ENCODE peak calls at places on chromosomes 13 and 19, in five cellular contexts. O is A549; I is HEK293T; H is activated T-helper 2 cell treated with anti-CD3 and anti-CD28 coated beads, Interferon-gamma antibody, Interleukin-2, Interleukin-4, amounts not matched to agents 10 μg/mL and 5 μg/mL and 100 μg/mL, durations not matched to agents 14 hours and 24 hours and 36 hours; Y is AG09319. J is an unnamed sample.
A peak's percentile ranks its signal among the peaks of the same experiment; 100 is the strongest.

GRCh38 chr13:113357529-113357928 is 6.4 kb downstream of the GRTP1 start:
- DNase-seq in I (no peak), H (no peak), Y (no peak), O (no peak), J (no peak)

GRCh38 chr13:92843549-92843948 is 383.1 kb upstream of the GPC6 start:
- DNase-seq in O (no peak), Y (peak; percentile 35), I (peak; percentile 22), H (no peak), J (no peak)

GRCh38 chr13:42567772-42568428 is 6.1 kb upstream of the TNFSF11 start:
- DNase-seq in I (no peak), Y (no peak), O (no peak), H (no peak), J (no peak)

GRCh38 chr19:2333027-2333806 is 4.7 kb downstream of the SPPL2B start:
- DNase-seq in H (no peak), Y (no peak), O (no peak), I (no peak), J (no peak)

GRCh38 chr13:20462921-20463320 is 62.7 kb downstream of the CRYL1 start:
- DNase-seq in Y (no peak), H (no peak), I (no peak), O (no peak), J (no peak)

GRCh38 chr13:40668335-40668734 is 1.9 kb upstream of the FOXO1 start:
- DNase-seq in O (peak; percentile 66), I (peak; percentile 43), H (no peak), Y (no peak), J (peak; percentile 66)

GRCh38 chr13:59494151-59494550 is 669.6 kb downstream of the DIAPH3 start:
- DNase-seq in I (no peak), Y (no peak), H (no peak), O (no peak), J (no peak)

GRCh38 chr19:34323433-34324204 is 41.4 kb upstream of the GPI start:
- DNase-seq in H (no peak), I (no peak), Y (no peak), O (no peak), J (no peak)

GRCh38 chr13:37443538-37443937 is 155.0 kb downstream of the POSTN start:
- DNase-seq in I (no peak), H (no peak), O (no peak), Y (peak; percentile 24), J (no peak)

GRCh38 chr13:48500652-48501197 is 32.2 kb downstream of the RCBTB2 start:
- DNase-seq in Y (peak; percentile 83), I (no peak), H (no peak), O (no peak), J (no peak)

J was measured in dermis blood vessel endothelial cell.